ENCODE peak calls at places on chromosomes 4 and X, in five cellular contexts. C is mesenchymal stem cell, G is H9, R is trophoblast cell, V is H1. Q is an unnamed sample.

GRCh38 chrX:46913710-46914109 is 1.5 kb downstream of the JADE3 start:
- DNase-seq in G (no peak), V (no peak), R (peak; percentile 88), C (peak; percentile 37), Q (peak; percentile 3)

GRCh38 chrX:102833136-102833535 is 103.9 kb upstream of the RAB40AL start:
- DNase-seq in V (no peak), G (no peak), C (peak; percentile 50), R (peak; percentile 18), Q (no peak)

GRCh38 chrX:21374994-21375794 is 976 bp downstream of the CNKSR2 start:
- DNase-seq in R (no peak), G (peak; percentile 31), C (no peak), V (no peak), Q (peak; percentile 0)

GRCh38 chrX:56600141-56600540 is 36.7 kb downstream of the UBQLN2 start:
- DNase-seq in R (no peak), C (no peak), V (no peak), G (no peak), Q (no peak)

GRCh38 chrX:117196481-117196880 is 733.7 kb upstream of the CT83 start:
- DNase-seq in G (peak; percentile 78), V (peak; percentile 7), C (no peak), R (no peak), Q (no peak)

GRCh38 chr4:79206660-79207059 is 119.2 kb downstream of the NAA11 start:
- DNase-seq in G (no peak), R (no peak), C (no peak), V (no peak), Q (no peak)

GRCh38 chrX:46670316-46670715 is 88.6 kb downstream of the SLC9A7 start:
- DNase-seq in G (no peak), R (no peak), C (no peak), V (no peak), Q (no peak)

GRCh38 chr4:86644892-86645291 is 50.8 kb downstream of the PTPN13 start:
- DNase-seq in V (no peak), R (no peak), C (no peak), G (no peak), Q (no peak)

GRCh38 chrX:128717635-128718578 is 665.7 kb upstream of the ACTRT1 start:
- DNase-seq in G (no peak), R (no peak), V (no peak), C (no peak), Q (no peak)

GRCh38 chrX:38941675-38942074 is 140.4 kb downstream of the MID1IP1 start:
- DNase-seq in V (no peak), G (no peak), C (peak; percentile 6), R (no peak), Q (no peak)

GRCh38 chrX:24877854-24878650 is 137.7 kb downstream of the ARX start:
- DNase-seq in R (no peak), C (peak; percentile 38), V (no peak), G (no peak), Q (no peak)

GRCh38 chr4:26086621-26087068 is 172.6 kb downstream of the SMIM20 start:
- DNase-seq in V (no peak), C (no peak), G (no peak), R (no peak), Q (no peak)

GRCh38 chr4:13484749-13485345 is 707 bp upstream of the RAB28 start:
- DNase-seq in C (peak; percentile 68), R (no peak), G (no peak), V (no peak), Q (no peak)

GRCh38 chr4:54745031-54745770 is 87.4 kb downstream of the KIT start:
- DNase-seq in C (no peak), G (no peak), R (no peak), V (no peak), Q (no peak)

GRCh38 chr4:106868381-106869035 is 167.6 kb downstream of the DKK2 start:
- DNase-seq in R (no peak), G (no peak), C (peak; percentile 66), V (no peak), Q (no peak)

GRCh38 chr4:183355405-183355804 is 33.2 kb upstream of the CLDN24 start:
- DNase-seq in C (peak; percentile 72), V (no peak), R (no peak), G (no peak), Q (no peak)

DNA sequence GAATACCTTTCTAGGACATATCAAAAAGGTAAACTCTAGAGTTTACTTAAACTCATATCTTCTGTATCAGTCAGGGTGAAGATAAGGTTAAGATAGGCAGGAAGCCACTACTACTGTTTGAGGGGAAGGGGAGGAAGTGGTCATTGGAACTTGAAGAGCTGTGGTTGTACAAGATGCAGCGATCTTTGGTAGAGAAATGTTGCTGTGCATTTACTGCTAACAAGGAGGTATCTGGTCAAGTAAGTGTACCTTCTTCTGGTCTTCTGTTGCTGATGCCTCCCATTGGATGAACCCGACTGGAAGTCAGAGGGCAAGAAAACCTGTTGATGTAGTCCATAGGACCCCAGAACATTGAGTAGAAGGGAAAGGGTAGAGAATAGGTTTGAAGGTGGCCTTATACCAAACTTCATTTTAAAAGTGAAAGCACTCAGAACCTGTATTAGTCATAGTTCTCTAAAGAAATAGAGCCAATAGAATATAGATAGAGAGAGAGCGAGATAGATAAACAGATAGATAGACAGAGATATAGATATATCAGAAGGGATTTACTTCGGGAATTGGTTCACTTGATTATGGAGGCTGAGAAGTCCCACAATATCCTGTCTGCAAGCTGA is 47.9 kb upstream of the TSPAN5 start:
- DNase-seq in V (no peak), G (no peak), R (no peak), C (no peak), Q (no peak)
- H2AK5ac ChIP-seq in V (no peak overlapping the region), G (no peak overlapping the region), R (no peak overlapping the region), C (no peak overlapping the region), Q (no peak overlapping the region)

GRCh38 chrX:148682206-148682605 is 181.8 kb downstream of the AFF2 start:
- DNase-seq in R (no peak), C (no peak), V (no peak), G (no peak), Q (no peak)
- H2BK12ac ChIP-seq in R (no peak overlapping the region), C (no peak overlapping the region), V (no peak overlapping the region), G (no peak overlapping the region), Q (no peak overlapping the region)

GRCh38 chr4:124060261-124060918 is 652.1 kb downstream of the ANKRD50 start:
- DNase-seq in V (no peak), R (no peak), G (no peak), C (peak; percentile 56), Q (no peak)
- H2BK120ac ChIP-seq in V (no peak overlapping the region), R (no peak overlapping the region), G (no peak overlapping the region), C (no peak overlapping the region), Q (no peak overlapping the region)

GRCh38 chr4:77123403-77123802 is 33.6 kb upstream of the CCNG2 start:
- DNase-seq in G (no peak), R (no peak), V (no peak), C (no peak), Q (no peak)

GRCh38 chr4:77126844-77127614 is 30.0 kb upstream of the CCNG2 start:
- DNase-seq in V (no peak), C (no peak), R (no peak), G (no peak), Q (no peak)

GRCh38 chr4:77127837-77128621 is 29.0 kb upstream of the CCNG2 start:
- DNase-seq in V (no peak), R (no peak), G (no peak), C (no peak), Q (no peak)
- H2AK5ac ChIP-seq in V (no peak overlapping the region), R (no peak overlapping the region), G (no peak overlapping the region), C (no peak overlapping the region), Q (no peak overlapping the region)

GRCh38 chrX:42496239-42496638 is 281.7 kb downstream of the PPP1R2C start:
- DNase-seq in G (no peak), C (no peak), V (no peak), R (no peak), Q (no peak)

GRCh38 chrX:42495139-42495538 is 282.8 kb downstream of the PPP1R2C start:
- DNase-seq in V (no peak), C (no peak), G (no peak), R (no peak), Q (no peak)

GRCh38 chrX:42499620-42500019 is 278.3 kb downstream of the PPP1R2C start:
- DNase-seq in V (no peak), R (no peak), C (no peak), G (no peak), Q (no peak)

DNA sequence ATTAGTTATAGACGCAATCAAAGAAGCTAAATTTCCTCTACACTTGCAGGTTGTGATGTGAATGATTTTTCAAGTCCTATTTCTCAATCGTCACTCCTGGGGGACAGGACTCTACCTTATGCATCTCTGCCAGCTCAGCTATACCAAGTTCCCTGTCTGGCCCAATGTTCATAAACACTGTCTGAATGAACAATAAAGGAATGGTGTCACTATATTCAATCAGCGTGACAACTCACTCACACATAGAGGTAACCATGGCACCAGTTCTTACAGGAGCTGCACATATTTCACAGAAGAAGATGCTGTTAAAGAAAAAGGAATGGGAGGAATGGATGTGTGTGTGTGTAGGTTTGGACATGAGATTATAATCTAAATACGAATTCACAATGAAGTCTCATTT is 280.6 kb downstream of the PPP1R2C start:
- DNase-seq in V (no peak), C (no peak), R (no peak), G (no peak), Q (no peak)
- H2BK12ac ChIP-seq in V (no peak overlapping the region), C (no peak overlapping the region), R (no peak overlapping the region), G (no peak overlapping the region), Q (no peak overlapping the region)

DNA sequence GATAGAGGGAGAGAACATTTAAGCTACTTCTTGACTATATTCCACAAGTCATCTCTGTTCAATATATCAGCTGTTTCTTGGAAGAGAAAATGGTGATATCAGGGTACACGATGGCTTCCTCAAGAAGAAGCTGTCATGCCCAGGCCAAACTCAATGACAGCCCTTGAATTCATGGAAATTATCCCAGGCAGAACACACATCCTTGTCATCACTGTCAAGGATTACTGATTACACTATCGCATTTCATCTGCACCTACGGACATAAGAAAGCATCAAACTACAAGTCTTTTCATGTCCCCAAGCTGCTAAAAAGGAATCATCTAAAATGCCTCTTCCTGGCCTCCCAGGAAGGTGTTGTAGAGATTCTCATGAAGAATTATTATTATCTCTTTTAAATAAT is 165.2 kb upstream of the SLC7A11 start:
- DNase-seq in R (no peak), V (no peak), C (no peak), G (no peak), Q (no peak)
- H2BK120ac ChIP-seq in R (no peak overlapping the region), V (no peak overlapping the region), C (no peak overlapping the region), G (no peak overlapping the region), Q (no peak overlapping the region)

GRCh38 chr4:168723569-168723968 is 226.7 kb downstream of the PALLD start:
- DNase-seq in G (no peak), R (no peak), C (no peak), V (no peak), Q (no peak)
- H2AK5ac ChIP-seq in G (no peak overlapping the region), R (no peak overlapping the region), C (peak overlapping the region; percentile 83), V (no peak overlapping the region), Q (no peak overlapping the region)

GRCh38 chr4:174503079-174503724 is 19.1 kb downstream of the HPGD start:
- DNase-seq in C (no peak), V (no peak), R (no peak), G (no peak), Q (no peak)

GRCh38 chr4:174505892-174506291 is 16.4 kb downstream of the HPGD start:
- DNase-seq in R (no peak), G (no peak), V (no peak), C (no peak), Q (no peak)

DNA sequence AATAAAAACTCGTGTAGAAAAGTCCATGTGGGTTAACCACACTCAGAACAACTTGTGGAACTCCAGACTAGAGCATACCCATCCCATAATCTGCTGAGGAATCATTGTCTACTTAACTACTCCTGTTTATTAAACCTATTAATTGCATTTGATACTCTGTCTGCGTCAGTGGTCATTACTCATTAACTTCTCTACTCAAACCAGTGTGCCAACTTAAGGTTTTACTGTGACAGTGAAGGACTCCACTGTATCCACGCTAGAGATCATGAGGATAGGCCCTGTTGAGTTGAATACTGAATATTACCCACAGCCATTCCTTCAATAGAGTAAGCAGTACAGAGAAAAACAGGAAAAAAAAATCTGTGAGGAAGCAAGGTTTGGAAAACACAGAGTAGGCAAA is 17.3 kb downstream of the HPGD start:
- DNase-seq in R (no peak), C (no peak), V (no peak), G (no peak), Q (no peak)
- H2BK12ac ChIP-seq in R (no peak overlapping the region), C (no peak overlapping the region), V (no peak overlapping the region), G (no peak overlapping the region), Q (no peak overlapping the region)